ENCODE peak calls at places on chromosome 4, in six cellular contexts. O is Calu3, A is cardiac muscle cell, X is uterus, K is left ventricle myocardium inferior, N is CD14-positive monocyte. I is an unnamed sample.

GRCh38 chr4:22707390-22707789 is 14.7 kb downstream of the GBA3 start:
- DNase-seq in O (no peak), A (no peak), X (no peak), K (no peak), N (no peak), I (no peak)

GRCh38 chr4:13765535-13765934 is 138.0 kb upstream of the BOD1L1 start:
- DNase-seq in O (no peak), A (no peak), X (no peak), K (no peak), N (no peak), I (no peak)

GRCh38 chr4:60173718-60174117 is 1026.4 kb upstream of the ADGRL3 start:
- DNase-seq in O (no peak), A (no peak), X (no peak), K (no peak), N (no peak), I (no peak)

GRCh38 chr4:173524218-173525117 is 5.6 kb downstream of the HAND2 start:
- DNase-seq in O (no peak), A (peak), X (no peak), K (no peak), N (no peak), I (no peak)

GRCh38 chr4:41963105-41963504 is 18.5 kb upstream of the DCAF4L1 start:
- DNase-seq in O (no peak), A (peak), X (no peak), K (no peak), N (no peak), I (no peak)

GRCh38 chr4:86286729-86287128 is 73.1 kb downstream of the MAPK10 start:
- DNase-seq in O (no peak), A (no peak), X (no peak), K (no peak), N (no peak), I (no peak)

GRCh38 chr4:120922390-120923200 is at the start of gene PRDM5:
- DNase-seq in O (peak), A (peak), X (peak), K (peak), N (no peak), I (no peak)

GRCh38 chr4:37767546-37767945 is 58.9 kb upstream of the PGM2 start:
- DNase-seq in O (peak), A (no peak), X (peak), K (peak), N (peak), I (peak)

GRCh38 chr4:184374006-184374405 is 100.3 kb downstream of the IRF2 start:
- DNase-seq in O (no peak), A (no peak), X (no peak), K (no peak), N (no peak), I (no peak)

GRCh38 chr4:105895324-105895608 is at the start of gene NPNT:
- DNase-seq in O (peak), A (peak), X (peak), K (no peak), N (no peak), I (no peak)

GRCh38 chr4:154593868-154594267 is 3.3 kb upstream of the FGA start:
- DNase-seq in O (no peak), A (no peak), X (no peak), K (no peak), N (no peak), I (no peak)

GRCh38 chr4:147019061-147019460 is 73.4 kb upstream of the TTC29 start:
- DNase-seq in O (peak), A (peak), X (peak), K (peak), N (no peak), I (peak)

GRCh38 chr4:30208731-30209435 is 511.3 kb upstream of the PCDH7 start:
- DNase-seq in O (no peak), A (no peak), X (no peak), K (no peak), N (no peak), I (peak)

GRCh38 chr4:152255437-152255836 is 280.5 kb downstream of the FBXW7 start:
- DNase-seq in O (no peak), A (peak), X (no peak), K (no peak), N (no peak), I (no peak)

GRCh38 chr4:173518419-173519102 is 11.5 kb downstream of the HAND2 start:
- DNase-seq in O (no peak), A (peak), X (no peak), K (no peak), N (no peak), I (no peak)

DNA sequence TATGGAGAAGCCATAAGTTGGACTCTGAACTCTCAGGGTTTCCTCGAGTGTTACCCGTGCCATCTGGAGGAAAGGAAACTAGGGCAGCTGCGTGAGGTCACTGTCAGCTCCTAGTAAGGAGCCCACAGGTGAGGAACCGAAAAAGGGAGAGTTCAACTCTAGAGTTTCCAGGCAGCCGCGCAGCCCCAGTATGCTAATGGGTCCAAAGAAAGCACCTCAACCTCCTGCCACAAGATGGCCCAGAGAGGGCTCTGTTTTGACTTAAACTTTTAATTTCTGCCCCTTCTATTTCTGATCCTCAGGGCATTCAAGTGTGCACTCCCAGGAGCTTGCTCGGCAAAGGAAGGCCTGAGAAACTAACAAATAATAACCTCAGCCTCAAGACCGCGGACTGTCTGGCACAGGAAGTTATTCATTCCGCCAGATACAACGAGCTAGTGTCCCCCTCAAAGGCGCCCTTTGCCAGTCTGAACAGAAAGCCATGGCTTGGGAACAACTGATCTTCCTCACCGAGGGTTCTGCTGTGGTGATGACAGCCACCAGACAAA is 13.9 kb downstream of the SCARB2 start:
- DNase-seq in O (no peak), A (no peak), X (no peak), K (peak), N (no peak), I (no peak)
- TF ChIP-seq CTCF in O (no peak), A (no peak), X (no peak), K (no peak), N (no peak), I (no peak)

GRCh38 chr4:54539500-54540029 is 118.2 kb upstream of the KIT start:
- DNase-seq in O (peak), A (peak), X (peak), K (peak), N (no peak), I (peak)
- TF ChIP-seq CTCF in O (no peak), A (no peak), X (no peak), K (peak), N (no peak), I (no peak)

GRCh38 chr4:52016985-52017384 is 3.2 kb downstream of the LRRC66 start:
- DNase-seq in O (no peak), A (no peak), X (no peak), K (no peak), N (no peak), I (no peak)
- TF ChIP-seq CTCF in O (no peak), A (no peak), X (no peak), K (no peak), N (no peak), I (no peak)

GRCh38 chr4:126960760-126961159 is 672.0 kb upstream of the INTU start:
- DNase-seq in O (no peak), A (no peak), X (no peak), K (no peak), N (no peak), I (no peak)

GRCh38 chr4:126955292-126956191 is 677.2 kb upstream of the INTU start:
- DNase-seq in O (no peak), A (no peak), X (no peak), K (no peak), N (no peak), I (no peak)

GRCh38 chr4:126956192-126956897 is 676.4 kb upstream of the INTU start:
- DNase-seq in O (no peak), A (no peak), X (no peak), K (no peak), N (no peak), I (no peak)

GRCh38 chr4:126958482-126958881 is 674.3 kb upstream of the INTU start:
- DNase-seq in O (no peak), A (no peak), X (no peak), K (no peak), N (no peak), I (no peak)

DNA sequence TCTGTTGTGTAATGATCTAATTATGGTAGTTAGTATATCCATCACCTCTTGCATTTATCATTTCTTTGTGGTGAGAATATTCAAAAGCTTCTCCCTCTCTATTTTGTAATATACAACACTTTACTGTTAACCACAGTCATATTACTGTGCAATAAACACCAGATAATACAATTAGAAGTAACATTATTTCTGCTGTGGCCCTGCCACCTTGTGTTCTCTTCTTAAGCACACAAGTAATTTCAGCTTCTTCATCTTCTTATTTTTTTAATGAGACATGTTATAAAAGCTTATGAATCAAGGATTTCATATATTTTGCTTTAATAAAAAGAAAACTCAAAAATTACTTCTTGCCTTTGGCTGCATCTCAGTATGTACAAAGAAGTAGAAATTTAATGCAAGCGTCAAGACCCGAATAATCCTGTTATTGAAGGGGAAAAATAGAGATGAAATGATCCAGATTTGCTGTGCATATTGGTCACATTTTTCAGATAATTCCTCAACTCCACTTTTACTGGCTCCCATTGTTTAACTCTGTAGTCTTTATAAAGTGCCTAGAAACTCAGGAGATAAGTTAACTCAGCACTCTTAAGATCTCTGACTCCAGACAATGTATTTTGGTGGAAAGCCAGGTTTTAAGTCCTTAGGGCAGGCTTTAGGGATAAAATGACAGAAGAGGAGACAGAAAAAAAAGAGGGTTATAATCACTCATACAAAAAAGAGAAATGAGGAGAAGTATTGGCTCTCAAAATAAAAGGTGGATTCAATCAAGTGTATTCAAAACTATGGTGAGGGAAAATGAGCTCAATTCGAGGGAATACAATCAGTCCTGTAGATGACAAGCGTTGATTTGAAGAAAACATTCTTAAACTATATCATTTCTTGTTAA is 675.0 kb upstream of the INTU start:
- DNase-seq in O (no peak), A (no peak), X (no peak), K (no peak), N (no peak), I (no peak)
- TF ChIP-seq CTCF in O (no peak), A (peak), X (no peak), K (peak), N (no peak), I (no peak)

GRCh38 chr4:51831133-51831532 is 11.8 kb upstream of the DCUN1D4 start:
- DNase-seq in O (peak), A (peak), X (peak), K (peak), N (no peak), I (no peak)
- TF ChIP-seq CTCF in O (peak), A (peak), X (peak), K (peak), N (peak), I (peak)

GRCh38 chr4:101594588-101594987 is 195.9 kb upstream of the BANK1 start:
- DNase-seq in O (no peak), A (no peak), X (no peak), K (no peak), N (no peak), I (no peak)

GRCh38 chr4:101600287-101600686 is 190.2 kb upstream of the BANK1 start:
- DNase-seq in O (no peak), A (no peak), X (no peak), K (no peak), N (no peak), I (no peak)

GRCh38 chr4:101599620-101600019 is 190.9 kb upstream of the BANK1 start:
- DNase-seq in O (no peak), A (no peak), X (no peak), K (no peak), N (no peak), I (no peak)

GRCh38 chr4:101596786-101597185 is 193.7 kb upstream of the BANK1 start:
- DNase-seq in O (no peak), A (no peak), X (no peak), K (no peak), N (no peak), I (no peak)

GRCh38 chr4:101597204-101597603 is 193.3 kb upstream of the BANK1 start:
- DNase-seq in O (no peak), A (no peak), X (no peak), K (no peak), N (no peak), I (no peak)
- TF ChIP-seq CTCF in O (no peak), A (peak), X (no peak), K (no peak), N (no peak), I (no peak)

DNA sequence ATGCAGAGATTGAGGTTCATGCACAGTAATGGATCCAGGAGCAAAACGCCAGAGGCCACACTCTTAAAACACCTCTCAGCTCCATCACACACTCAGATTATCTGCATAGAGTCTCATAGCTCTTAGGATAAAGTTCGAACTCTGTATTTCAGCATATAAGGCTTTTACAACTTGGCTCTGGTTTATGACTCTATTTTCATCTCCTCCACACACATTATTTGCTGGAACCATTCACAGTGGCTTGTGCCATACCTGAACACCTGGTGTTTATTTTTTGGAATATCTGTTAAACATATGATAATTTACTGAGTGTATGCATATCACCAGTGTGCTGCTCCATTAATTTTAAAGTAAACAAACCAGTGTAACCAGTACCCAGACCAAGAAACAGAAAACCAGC is 27.2 kb downstream of the RASL11B start:
- DNase-seq in O (no peak), A (no peak), X (no peak), K (no peak), N (no peak), I (no peak)
- TF ChIP-seq CTCF in O (no peak), A (no peak), X (no peak), K (no peak), N (no peak), I (no peak)

DNA sequence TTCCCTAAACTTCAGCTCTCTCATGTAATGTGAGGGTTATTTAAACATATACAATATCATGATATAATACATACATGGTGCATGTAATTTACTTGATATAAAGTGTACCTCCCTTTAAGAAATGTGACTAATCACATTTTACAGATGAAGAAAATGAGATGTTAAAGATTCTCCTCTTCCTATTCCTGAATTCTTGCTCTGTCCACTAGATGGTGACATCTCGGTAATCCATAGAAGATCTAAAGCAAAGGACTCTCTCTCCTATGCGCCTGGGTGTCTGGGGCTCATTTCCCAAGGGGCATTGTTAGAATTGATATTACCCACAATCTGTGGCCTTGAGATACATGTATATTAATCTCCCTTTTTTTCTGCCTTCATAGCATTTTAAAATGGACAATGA is 804.9 kb downstream of the RAB28 start:
- DNase-seq in O (no peak), A (peak), X (no peak), K (no peak), N (no peak), I (no peak)
- TF ChIP-seq CTCF in O (peak), A (peak), X (no peak), K (peak), N (no peak), I (peak)

GRCh38 chr4:165700855-165701254 is 172.2 kb upstream of the TLL1 start:
- DNase-seq in O (no peak), A (no peak), X (no peak), K (no peak), N (no peak), I (no peak)
- TF ChIP-seq CTCF in O (no peak), A (peak), X (no peak), K (peak), N (no peak), I (peak)